ENCODE peak calls at places on chromosomes 2 and 18, in four cellular contexts. D, S, T and L are unnamed samples.

GRCh38 chr2:148483675-148484074 is 160.9 kb upstream of the EPC2 start:
- DNase-seq in D (no peak), S (no peak), T (no peak), L (peak; percentile 2)

GRCh38 chr18:74796928-74797576 is 199.4 kb downstream of the ZNF407 start:
- DNase-seq in D (peak; percentile 15), S (no peak), T (peak; percentile 74), L (peak; percentile 56)

GRCh38 chr2:226478121-226478809 is 321.4 kb downstream of the IRS1 start:
- DNase-seq in D (peak; percentile 8), S (peak; percentile 31), T (peak; percentile 89), L (peak; percentile 93)

GRCh38 chr2:26245810-26246209 is 1.1 kb downstream of the HADHB start:
- DNase-seq in D (no peak), S (no peak), T (peak; percentile 12), L (peak; percentile 15)

GRCh38 chr2:241211276-241211675 is 22.8 kb downstream of the ANO7 start:
- DNase-seq in D (no peak), S (no peak), T (no peak), L (no peak)

GRCh38 chr2:42706836-42707235 is 57.1 kb downstream of the OXER1 start:
- DNase-seq in D (no peak), S (peak; percentile 55), T (peak; percentile 9), L (peak; percentile 3)

GRCh38 chr2:113406114-113406513 is 31.4 kb upstream of the ZNG1B start:
- DNase-seq in D (no peak), S (peak; percentile 66), T (no peak), L (no peak)

GRCh38 chr18:46173393-46174316 is 69.5 kb downstream of the HAUS1 start:
- DNase-seq in D (peak; percentile 97), S (peak; percentile 96), T (peak; percentile 90), L (peak; percentile 94)

GRCh38 chr18:11002277-11002676 is 147.1 kb downstream of the PIEZO2 start:
- DNase-seq in D (no peak), S (no peak), T (no peak), L (no peak)

GRCh38 chr2:17591846-17592245 is 51.4 kb downstream of the VSNL1 start:
- DNase-seq in D (no peak), S (no peak), T (no peak), L (no peak)

GRCh38 chr18:44096016-44096415 is 584.7 kb upstream of the SETBP1 start:
- DNase-seq in D (peak; percentile 34), S (no peak), T (no peak), L (peak; percentile 65)

GRCh38 chr18:44093253-44093652 is 587.4 kb upstream of the SETBP1 start:
- DNase-seq in D (no peak), S (no peak), T (no peak), L (peak; percentile 39)

GRCh38 chr18:44098551-44099098 is 582.1 kb upstream of the SETBP1 start:
- DNase-seq in D (peak; percentile 35), S (peak; percentile 69), T (peak; percentile 56), L (peak; percentile 62)
- TF ChIP-seq CTCF in D (peak; percentile 38), S (peak; percentile 68), T (peak; percentile 58), L (peak; percentile 19)

DNA sequence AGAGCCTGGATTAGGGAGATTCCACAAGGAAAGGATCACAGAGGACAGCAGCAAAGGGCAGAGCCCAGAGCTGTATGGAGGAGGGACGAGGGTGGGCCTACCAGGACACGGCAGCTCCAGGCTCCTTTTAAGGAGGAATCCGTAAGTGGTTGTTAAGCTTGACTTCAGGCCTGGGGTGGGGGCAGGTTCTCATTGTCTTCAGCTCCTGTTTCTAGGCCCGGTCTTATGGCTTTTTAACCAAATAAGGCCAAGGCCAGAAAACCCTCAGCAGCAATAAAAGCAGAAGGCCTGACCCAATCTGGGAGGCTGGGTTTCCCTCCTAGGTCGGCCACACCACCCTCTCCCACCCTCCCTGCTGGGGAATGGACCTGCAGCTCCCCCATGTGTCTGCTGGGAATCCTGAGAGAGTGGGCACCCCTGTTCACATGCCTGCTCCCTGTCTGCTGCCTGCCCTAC is 111.2 kb downstream of the PLB1 start:
- DNase-seq in D (no peak), S (peak; percentile 57), T (no peak), L (no peak)
- TF ChIP-seq CTCF in D (no peak), S (peak; percentile 39), T (peak; percentile 10), L (no peak)

GRCh38 chr2:27305516-27305915 is 2.7 kb downstream of the UCN start:
- DNase-seq in D (no peak), S (no peak), T (no peak), L (no peak)

GRCh38 chr2:27304488-27305240 is 3.6 kb downstream of the UCN start:
- DNase-seq in D (no peak), S (no peak), T (no peak), L (no peak)

GRCh38 chr2:27306657-27307544 is 1.3 kb downstream of the UCN start:
- DNase-seq in D (peak; percentile 57), S (no peak), T (no peak), L (no peak)

GRCh38 chr2:27306136-27306535 is 2.1 kb downstream of the UCN start:
- DNase-seq in D (no peak), S (no peak), T (no peak), L (no peak)

GRCh38 chr2:27303093-27304025 is 4.9 kb downstream of the UCN start:
- DNase-seq in D (peak; percentile 85), S (no peak), T (peak; percentile 73), L (peak; percentile 83)
- TF ChIP-seq CTCF in D (peak; percentile 88), S (peak; percentile 95), T (peak; percentile 88), L (peak; percentile 87)

DNA sequence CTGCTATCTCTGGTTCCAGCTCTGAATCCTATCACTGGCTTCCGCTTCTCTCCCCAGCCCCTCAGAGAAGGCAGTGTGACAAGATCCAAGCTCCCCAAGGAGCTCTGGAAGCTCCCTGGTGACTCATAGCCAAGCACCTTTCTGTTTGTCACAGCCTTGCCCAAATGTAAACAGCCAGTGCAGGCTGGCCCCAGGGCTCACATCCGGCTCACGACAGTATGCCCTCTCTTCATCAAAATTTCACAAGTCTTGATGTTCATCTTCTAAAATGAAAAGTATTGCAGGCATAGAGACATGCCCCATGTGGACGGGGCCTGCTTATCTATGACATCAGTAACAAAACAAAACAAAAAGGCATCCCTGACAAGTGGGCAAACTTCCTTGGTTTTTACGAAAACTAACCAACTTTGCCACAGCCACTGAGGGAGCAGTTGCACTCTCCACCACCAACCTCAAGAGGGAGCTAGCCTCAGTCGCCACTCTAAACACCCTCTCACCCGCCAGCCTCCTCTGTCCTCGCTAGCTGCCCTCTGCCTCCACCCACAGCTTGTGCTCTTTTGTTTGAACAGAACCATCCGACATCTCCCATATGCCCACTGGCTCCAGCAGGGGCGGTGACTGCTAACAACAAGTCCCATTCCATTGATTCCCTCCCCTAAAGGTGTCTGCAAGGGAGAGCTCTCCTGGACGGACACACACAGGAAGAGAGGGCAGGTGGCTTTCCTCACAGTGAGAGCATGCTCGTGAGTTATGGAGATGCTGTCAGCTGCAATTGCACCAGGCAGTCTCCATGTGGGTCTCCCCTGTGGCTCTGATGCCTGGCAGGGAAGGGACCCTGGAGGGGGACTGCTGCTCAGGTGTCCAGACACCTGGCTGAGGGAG is 71.0 kb upstream of the DAPL1 start:
- DNase-seq in D (peak; percentile 12), S (peak; percentile 82), T (no peak), L (no peak)
- TF ChIP-seq CTCF in D (peak; percentile 49), S (peak; percentile 78), T (peak; percentile 12), L (peak; percentile 26)